ENCODE peak calls at places on chromosomes 13 and 19, in nine cellular contexts. R is COLO829; N is tibial nerve; C is stimulated activated CD8-positive, alpha-beta memory T cell treated with anti-CD3 and anti-CD28 coated beads, Interleukin-7, amount 100 ng/mL, for 1 hour; Q is hypothalamus; F is activated CD4-positive, alpha-beta T cell treated with anti-CD3 and anti-CD28 coated beads, Interleukin-2, amount 50 U/mL, for 24 hours; T is stimulated activated CD4-positive, alpha-beta T cell treated with anti-CD3 and anti-CD28 coated beads, TNF-alpha, amount 100 ng/mL, for 24 hours; S is H54; U is suprapubic skin. V is an unnamed sample.
A peak's percentile ranks its signal among the peaks of the same experiment; 100 is the strongest.

GRCh38 chr13:38954844-38955243 is 35.8 kb downstream of the STOML3 start:
- DNase-seq in R (no peak), N (no peak), C (no peak), Q (no peak), F (no peak), T (no peak), S (no peak), U (no peak), V (no peak)

GRCh38 chr13:44710576-44710975 is 134.4 kb upstream of the TSC22D1 start:
- DNase-seq in R (peak; percentile 60), N (no peak), C (no peak), Q (no peak), F (no peak), T (peak; percentile 22), S (peak; percentile 44), U (no peak), V (no peak)

GRCh38 chr19:53553865-53554791 is 16.2 kb downstream of the ZNF331 start:
- DNase-seq in R (no peak), N (peak; percentile 79), C (peak; percentile 76), Q (peak; percentile 51), F (peak; percentile 80), T (peak; percentile 85), S (peak; percentile 79), U (peak; percentile 94), V (peak; percentile 77)

GRCh38 chr13:44715287-44716224 is 139.4 kb upstream of the TSC22D1 start:
- DNase-seq in R (no peak), N (no peak), C (no peak), Q (no peak), F (no peak), T (no peak), S (no peak), U (no peak), V (no peak)

GRCh38 chr13:113862191-113862765 is 1.6 kb downstream of the GAS6 start:
- DNase-seq in R (no peak), N (no peak), C (no peak), Q (no peak), F (no peak), T (no peak), S (no peak), U (peak; percentile 61), V (peak; percentile 46)

GRCh38 chr19:35543280-35544109 is 1.9 kb upstream of the TMEM147 start:
- DNase-seq in R (no peak), N (no peak), C (no peak), Q (no peak), F (no peak), T (no peak), S (no peak), U (no peak), V (no peak)

GRCh38 chr13:99367663-99368448 is 60.7 kb upstream of the GPR183 start:
- DNase-seq in R (no peak), N (no peak), C (no peak), Q (no peak), F (no peak), T (no peak), S (no peak), U (no peak), V (no peak)

GRCh38 chr19:934865-935422 is 9.1 kb downstream of the ARID3A start:
- DNase-seq in R (no peak), N (peak; percentile 58), C (no peak), Q (peak; percentile 58), F (no peak), T (no peak), S (no peak), U (peak; percentile 88), V (peak; percentile 95)

GRCh38 chr13:74329978-74330377 is 195.8 kb upstream of the KLF12 start:
- DNase-seq in R (no peak), N (no peak), C (no peak), Q (no peak), F (no peak), T (no peak), S (no peak), U (no peak), V (no peak)

GRCh38 chr13:28031220-28031903 is 42.9 kb upstream of the URAD start:
- DNase-seq in R (no peak), N (no peak), C (no peak), Q (no peak), F (no peak), T (no peak), S (no peak), U (no peak), V (no peak)

GRCh38 chr19:1760020-1760419 is 6.7 kb downstream of the ONECUT3 start:
- DNase-seq in R (no peak), N (no peak), C (no peak), Q (no peak), F (no peak), T (no peak), S (no peak), U (no peak), V (no peak)

GRCh38 chr19:1252818-1253513 is 4.6 kb downstream of the MIDN start:
- DNase-seq in R (no peak), N (peak; percentile 88), C (no peak), Q (peak; percentile 90), F (no peak), T (peak; percentile 81), S (peak; percentile 86), U (peak; percentile 96), V (peak; percentile 93)

GRCh38 chr13:99657848-99658265 is 156.6 kb downstream of the TM9SF2 start:
- DNase-seq in R (no peak), N (no peak), C (no peak), Q (no peak), F (no peak), T (peak; percentile 9), S (peak; percentile 59), U (no peak), V (no peak)

GRCh38 chr19:5692785-5693194 is 2.7 kb downstream of the RPL36 start:
- DNase-seq in R (no peak), N (no peak), C (no peak), Q (no peak), F (no peak), T (no peak), S (no peak), U (no peak), V (no peak)

GRCh38 chr19:50174100-50174793 is 11.2 kb upstream of the IZUMO2 start:
- DNase-seq in R (no peak), N (no peak), C (no peak), Q (no peak), F (no peak), T (no peak), S (no peak), U (no peak), V (no peak)